ENCODE peak calls at places on chromosomes 2 and 18, in five cellular contexts. One of them, this sample, is unnamed.

GRCh38 chr2:183474912-183475695 is 350.9 kb downstream of the NUP35 start:
- DNase-seq in OCI-LY7: no peak
- DNase-seq in RCC 7860: no peak
- DNase-seq in choroid plexus epithelial cell: no peak
- DNase-seq in kidney epithelial cell: no peak
- DNase-seq in this sample: no peak

GRCh38 chr2:239991689-239992314 is 33.3 kb downstream of the NDUFA10 start:
- DNase-seq in OCI-LY7: peak; percentile 62
- DNase-seq in choroid plexus epithelial cell: peak; percentile 86
- DNase-seq in RCC 7860: peak; percentile 40
- DNase-seq in kidney epithelial cell: peak; percentile 12
- DNase-seq in this sample: peak; percentile 65

GRCh38 chr2:35803133-35803532 is 552.4 kb upstream of the CRIM1 start:
- DNase-seq in kidney epithelial cell: no peak
- DNase-seq in OCI-LY7: no peak
- DNase-seq in RCC 7860: no peak
- DNase-seq in choroid plexus epithelial cell: no peak
- DNase-seq in this sample: no peak

GRCh38 chr2:208183937-208184336 is 5.9 kb downstream of the C2orf80 start:
- DNase-seq in choroid plexus epithelial cell: no peak
- DNase-seq in OCI-LY7: no peak
- DNase-seq in kidney epithelial cell: no peak
- DNase-seq in RCC 7860: no peak
- DNase-seq in this sample: no peak

GRCh38 chr2:35785564-35785963 is 570.0 kb upstream of the CRIM1 start:
- DNase-seq in kidney epithelial cell: no peak
- DNase-seq in OCI-LY7: no peak
- DNase-seq in choroid plexus epithelial cell: no peak
- DNase-seq in RCC 7860: no peak
- DNase-seq in this sample: no peak

GRCh38 chr2:157628532-157629415 is at the start of gene ACVR1C:
- DNase-seq in RCC 7860: no peak
- DNase-seq in OCI-LY7: no peak
- DNase-seq in choroid plexus epithelial cell: peak; percentile 40
- DNase-seq in kidney epithelial cell: peak; percentile 63
- DNase-seq in this sample: peak; percentile 53

GRCh38 chr2:22360735-22361374 is 1024.1 kb upstream of the KLHL29 start:
- DNase-seq in OCI-LY7: no peak
- DNase-seq in kidney epithelial cell: peak; percentile 25
- DNase-seq in choroid plexus epithelial cell: no peak
- DNase-seq in RCC 7860: no peak
- DNase-seq in this sample: no peak

GRCh38 chr2:197176457-197176964 is 134.1 kb downstream of the ANKRD44 start:
- DNase-seq in kidney epithelial cell: no peak
- DNase-seq in OCI-LY7: no peak
- DNase-seq in choroid plexus epithelial cell: no peak
- DNase-seq in RCC 7860: no peak
- DNase-seq in this sample: no peak

GRCh38 chr18:41700435-41700834 is 254.6 kb upstream of the PIK3C3 start:
- DNase-seq in choroid plexus epithelial cell: no peak
- DNase-seq in OCI-LY7: no peak
- DNase-seq in RCC 7860: no peak
- DNase-seq in kidney epithelial cell: no peak
- DNase-seq in this sample: no peak

GRCh38 chr2:42060718-42061619 is 13.1 kb downstream of the PKDCC start:
- DNase-seq in kidney epithelial cell: no peak
- DNase-seq in OCI-LY7: no peak
- DNase-seq in RCC 7860: no peak
- DNase-seq in choroid plexus epithelial cell: peak; percentile 71
- DNase-seq in this sample: no peak

GRCh38 chr2:62149708-62150107 is 46.2 kb upstream of the B3GNT2 start:
- DNase-seq in RCC 7860: peak; percentile 70
- DNase-seq in choroid plexus epithelial cell: peak; percentile 95
- DNase-seq in OCI-LY7: no peak
- DNase-seq in kidney epithelial cell: peak; percentile 51
- DNase-seq in this sample: peak; percentile 96

GRCh38 chr2:144078091-144078490 is 441.8 kb downstream of the ZEB2 start:
- DNase-seq in OCI-LY7: no peak
- DNase-seq in RCC 7860: no peak
- DNase-seq in choroid plexus epithelial cell: peak; percentile 54
- DNase-seq in kidney epithelial cell: no peak
- DNase-seq in this sample: no peak

GRCh38 chr18:28132084-28132483 is 44.8 kb downstream of the CDH2 start:
- DNase-seq in OCI-LY7: no peak
- DNase-seq in choroid plexus epithelial cell: no peak
- DNase-seq in RCC 7860: no peak
- DNase-seq in kidney epithelial cell: no peak
- DNase-seq in this sample: no peak

GRCh38 chr2:240207661-240208060 is 67.2 kb upstream of the OTOS start:
- DNase-seq in OCI-LY7: no peak
- DNase-seq in choroid plexus epithelial cell: no peak
- DNase-seq in kidney epithelial cell: no peak
- DNase-seq in RCC 7860: no peak
- DNase-seq in this sample: no peak

GRCh38 chr2:234630676-234631350 is 133.9 kb upstream of the ARL4C start:
- DNase-seq in kidney epithelial cell: no peak
- DNase-seq in RCC 7860: no peak
- DNase-seq in choroid plexus epithelial cell: peak; percentile 69
- DNase-seq in OCI-LY7: no peak
- DNase-seq in this sample: no peak

GRCh38 chr18:10226971-10227370 is 227.5 kb upstream of the APCDD1 start:
- DNase-seq in choroid plexus epithelial cell: no peak
- DNase-seq in RCC 7860: no peak
- DNase-seq in OCI-LY7: no peak
- DNase-seq in kidney epithelial cell: no peak
- DNase-seq in this sample: no peak

GRCh38 chr2:172484253-172484652 is 56.9 kb downstream of the ITGA6 start:
- DNase-seq in RCC 7860: no peak
- DNase-seq in choroid plexus epithelial cell: peak; percentile 55
- DNase-seq in OCI-LY7: peak; percentile 16
- DNase-seq in kidney epithelial cell: no peak
- DNase-seq in this sample: no peak

GRCh38 chr2:102061962-102062795 is 70.4 kb downstream of the IL1R2 start:
- DNase-seq in kidney epithelial cell: no peak
- DNase-seq in RCC 7860: peak; percentile 74
- DNase-seq in choroid plexus epithelial cell: peak; percentile 84
- DNase-seq in OCI-LY7: no peak
- DNase-seq in this sample: peak; percentile 64

GRCh38 chr2:27954771-27955384 is 64.3 kb downstream of the BABAM2 start:
- DNase-seq in RCC 7860: peak; percentile 97
- DNase-seq in kidney epithelial cell: peak; percentile 86
- DNase-seq in choroid plexus epithelial cell: peak; percentile 99
- DNase-seq in OCI-LY7: peak; percentile 1
- DNase-seq in this sample: peak; percentile 83

GRCh38 chr2:88334418-88334817 is 118.1 kb downstream of the FOXI3 start:
- DNase-seq in RCC 7860: no peak
- DNase-seq in OCI-LY7: no peak
- DNase-seq in kidney epithelial cell: no peak
- DNase-seq in choroid plexus epithelial cell: no peak
- DNase-seq in this sample: no peak

GRCh38 chr2:124967325-124967724 is 942.2 kb downstream of the CNTNAP5 start:
- DNase-seq in OCI-LY7: no peak
- DNase-seq in RCC 7860: no peak
- DNase-seq in kidney epithelial cell: no peak
- DNase-seq in choroid plexus epithelial cell: no peak
- DNase-seq in this sample: no peak

GRCh38 chr2:628651-629050 is 48.6 kb downstream of the TMEM18 start:
- DNase-seq in kidney epithelial cell: no peak
- DNase-seq in OCI-LY7: no peak
- DNase-seq in RCC 7860: no peak
- DNase-seq in choroid plexus epithelial cell: no peak
- DNase-seq in this sample: no peak

GRCh38 chr2:223764796-223765195 is 72.6 kb downstream of the AP1S3 start:
- DNase-seq in kidney epithelial cell: no peak
- DNase-seq in RCC 7860: no peak
- DNase-seq in OCI-LY7: no peak
- DNase-seq in choroid plexus epithelial cell: no peak
- DNase-seq in this sample: no peak

GRCh38 chr2:15127876-15128275 is 433.3 kb downstream of the NBAS start:
- DNase-seq in kidney epithelial cell: no peak
- DNase-seq in choroid plexus epithelial cell: no peak
- DNase-seq in OCI-LY7: no peak
- DNase-seq in RCC 7860: no peak
- DNase-seq in this sample: no peak

GRCh38 chr2:148875387-148876051 is 492 bp downstream of the KIF5C start:
- DNase-seq in kidney epithelial cell: no peak
- DNase-seq in RCC 7860: no peak
- DNase-seq in OCI-LY7: peak; percentile 60
- DNase-seq in choroid plexus epithelial cell: no peak
- DNase-seq in this sample: no peak

GRCh38 chr18:69490813-69491212 is 90.1 kb downstream of the DOK6 start:
- DNase-seq in choroid plexus epithelial cell: peak; percentile 69
- DNase-seq in RCC 7860: no peak
- DNase-seq in OCI-LY7: no peak
- DNase-seq in kidney epithelial cell: no peak
- DNase-seq in this sample: peak; percentile 76

GRCh38 chr2:54895735-54896134 is 154.5 kb downstream of the RTN4 start:
- DNase-seq in OCI-LY7: no peak
- DNase-seq in choroid plexus epithelial cell: peak; percentile 72
- DNase-seq in kidney epithelial cell: no peak
- DNase-seq in RCC 7860: no peak
- DNase-seq in this sample: peak; percentile 35

GRCh38 chr2:187532333-187533120 is 21.7 kb downstream of the TFPI start:
- DNase-seq in choroid plexus epithelial cell: no peak
- DNase-seq in kidney epithelial cell: no peak
- DNase-seq in RCC 7860: no peak
- DNase-seq in OCI-LY7: no peak
- DNase-seq in this sample: no peak

GRCh38 chr2:96108578-96109561 is 7.5 kb downstream of the ADRA2B start:
- DNase-seq in OCI-LY7: no peak
- DNase-seq in kidney epithelial cell: no peak
- DNase-seq in RCC 7860: no peak
- DNase-seq in choroid plexus epithelial cell: peak; percentile 11
- DNase-seq in this sample: no peak

GRCh38 chr2:229591611-229592010 is 122.7 kb downstream of the DNER start:
- DNase-seq in RCC 7860: no peak
- DNase-seq in kidney epithelial cell: no peak
- DNase-seq in choroid plexus epithelial cell: no peak
- DNase-seq in OCI-LY7: no peak
- DNase-seq in this sample: no peak

GRCh38 chr2:7658486-7658885 is 741.3 kb downstream of the RNF144A start:
- DNase-seq in kidney epithelial cell: no peak
- DNase-seq in choroid plexus epithelial cell: no peak
- DNase-seq in RCC 7860: no peak
- DNase-seq in OCI-LY7: no peak
- DNase-seq in this sample: no peak

GRCh38 chr2:70344195-70344594 is 42.3 kb upstream of the FAM136A start:
- DNase-seq in kidney epithelial cell: no peak
- DNase-seq in choroid plexus epithelial cell: no peak
- DNase-seq in OCI-LY7: no peak
- DNase-seq in RCC 7860: peak; percentile 81
- DNase-seq in this sample: no peak

GRCh38 chr18:60568211-60568610 is 195.6 kb upstream of the MC4R start:
- DNase-seq in RCC 7860: no peak
- DNase-seq in choroid plexus epithelial cell: no peak
- DNase-seq in OCI-LY7: no peak
- DNase-seq in kidney epithelial cell: no peak
- DNase-seq in this sample: no peak

This sample was measured in brain microvascular endothelial cell.